ENCODE peak calls at places on chromosome 19, in six cellular contexts. R is natural killer cell, F is pancreas, N is kidney, D is ovary, V is fibroblast of lung. M is an unnamed sample.

GRCh38 chr19:389246-389934 is 19.6 kb downstream of the C2CD4C start:
- DNase-seq in V (no peak), F (no peak), R (no peak), D (no peak), N (no peak), M (peak)

GRCh38 chr19:39937094-39937493 is 2.7 kb upstream of the FCGBP start:
- DNase-seq in R (peak), N (no peak), D (no peak), V (no peak), F (no peak), M (no peak)

GRCh38 chr19:3067549-3067948 is 5.3 kb upstream of the TLE5 start:
- DNase-seq in N (peak), F (no peak), D (no peak), R (no peak), V (no peak), M (no peak)

GRCh38 chr19:31372245-31372781 is 23.1 kb upstream of the TSHZ3 start:
- DNase-seq in R (no peak), F (no peak), N (no peak), V (no peak), D (no peak), M (no peak)

GRCh38 chr19:51407631-51408131 is 9.8 kb downstream of the SIGLEC10 start:
- DNase-seq in V (no peak), F (no peak), N (peak), D (no peak), R (no peak), M (no peak)

GRCh38 chr19:42251572-42251990 is 3.3 kb downstream of the ERF start:
- DNase-seq in N (no peak), F (no peak), R (no peak), V (no peak), D (peak), M (no peak)

GRCh38 chr19:29644179-29644578 is 21.1 kb upstream of the PLEKHF1 start:
- DNase-seq in N (no peak), D (no peak), V (no peak), R (no peak), F (no peak), M (no peak)

GRCh38 chr19:45528744-45529453 is 21.6 kb downstream of the VASP start:
- DNase-seq in F (peak), V (peak), D (no peak), N (peak), R (no peak), M (no peak)

DNA sequence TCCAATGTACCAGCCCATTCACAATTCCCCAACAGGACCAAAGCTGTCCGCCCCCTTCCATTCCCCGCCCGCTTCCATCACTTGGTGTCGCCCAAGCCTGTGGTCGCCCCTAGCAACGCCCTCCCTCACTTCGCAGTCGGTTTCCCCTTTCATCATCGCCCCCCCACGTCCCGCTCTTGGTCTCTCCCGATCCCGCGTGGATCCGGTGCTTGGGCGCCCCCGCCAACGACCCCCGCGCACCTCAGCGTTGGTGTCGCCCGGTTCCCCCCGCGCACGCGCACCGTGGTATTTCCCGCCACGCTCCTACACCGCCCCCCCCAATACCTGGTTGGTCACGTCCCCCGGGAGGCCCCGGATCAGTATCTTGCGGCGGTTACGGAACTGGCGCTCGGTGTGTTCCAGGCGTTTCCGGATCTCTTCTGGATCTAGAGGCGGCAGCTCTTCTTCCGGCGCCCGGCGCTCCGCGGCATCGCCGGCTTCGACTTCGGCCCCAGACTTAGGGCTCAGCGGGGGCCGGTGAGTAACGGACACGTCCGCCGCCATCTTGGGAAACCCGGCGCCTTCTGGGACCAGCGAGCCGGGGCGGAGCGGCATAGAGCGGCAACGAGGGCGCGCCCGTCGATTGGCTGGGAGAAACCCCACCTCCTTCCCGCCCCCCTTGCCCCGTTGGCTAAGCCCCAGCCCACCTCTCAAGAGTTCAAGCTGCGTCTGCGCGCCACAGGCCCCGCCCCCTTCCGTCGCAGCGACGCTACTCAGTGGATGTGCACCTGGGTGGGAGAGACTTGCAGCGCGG is at the start of gene RAVER1:
- DNase-seq in R (peak), D (peak), F (peak), V (peak), N (peak), M (peak)
- TF ChIP-seq CTCF in R (no peak), D (no peak), F (no peak), V (no peak), N (no peak), M (no peak)

DNA sequence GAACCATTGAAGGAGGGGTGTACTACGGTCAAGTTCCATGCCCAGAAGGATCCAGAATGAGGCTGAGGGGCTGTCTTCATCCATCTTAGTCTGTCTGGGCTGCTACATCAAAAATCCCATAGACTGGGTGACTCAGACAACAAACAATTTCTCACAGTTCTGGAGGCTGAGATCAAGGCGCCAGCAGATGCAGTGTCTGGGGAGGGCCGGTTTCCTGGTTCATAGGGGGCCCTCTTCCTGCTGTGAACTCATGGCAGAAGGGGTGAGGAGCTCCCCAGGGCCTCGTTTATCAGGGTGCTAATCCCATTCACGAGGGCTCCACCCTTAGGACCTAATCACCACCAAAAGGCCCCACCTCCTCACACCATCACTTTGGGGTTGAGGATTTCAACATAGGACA is 14.7 kb upstream of the KCTD15 start:
- DNase-seq in N (no peak), R (no peak), V (peak), D (no peak), F (peak), M (no peak)
- TF ChIP-seq CTCF in N (no peak), R (no peak), V (no peak), D (no peak), F (no peak), M (no peak)

GRCh38 chr19:18590273-18591272 is 2.0 kb downstream of the REX1BD start:
- DNase-seq in F (peak), D (peak), N (peak), R (no peak), V (peak), M (peak)
- TF ChIP-seq CTCF in F (no peak), D (no peak), N (no peak), R (no peak), V (no peak), M (peak)

GRCh38 chr19:17859533-17860330 is at the start of gene RPL18A:
- DNase-seq in F (peak), D (peak), R (peak), N (peak), V (peak), M (peak)
- TF ChIP-seq CTCF in F (peak), D (peak), R (peak), N (peak), V (peak), M (peak)

DNA sequence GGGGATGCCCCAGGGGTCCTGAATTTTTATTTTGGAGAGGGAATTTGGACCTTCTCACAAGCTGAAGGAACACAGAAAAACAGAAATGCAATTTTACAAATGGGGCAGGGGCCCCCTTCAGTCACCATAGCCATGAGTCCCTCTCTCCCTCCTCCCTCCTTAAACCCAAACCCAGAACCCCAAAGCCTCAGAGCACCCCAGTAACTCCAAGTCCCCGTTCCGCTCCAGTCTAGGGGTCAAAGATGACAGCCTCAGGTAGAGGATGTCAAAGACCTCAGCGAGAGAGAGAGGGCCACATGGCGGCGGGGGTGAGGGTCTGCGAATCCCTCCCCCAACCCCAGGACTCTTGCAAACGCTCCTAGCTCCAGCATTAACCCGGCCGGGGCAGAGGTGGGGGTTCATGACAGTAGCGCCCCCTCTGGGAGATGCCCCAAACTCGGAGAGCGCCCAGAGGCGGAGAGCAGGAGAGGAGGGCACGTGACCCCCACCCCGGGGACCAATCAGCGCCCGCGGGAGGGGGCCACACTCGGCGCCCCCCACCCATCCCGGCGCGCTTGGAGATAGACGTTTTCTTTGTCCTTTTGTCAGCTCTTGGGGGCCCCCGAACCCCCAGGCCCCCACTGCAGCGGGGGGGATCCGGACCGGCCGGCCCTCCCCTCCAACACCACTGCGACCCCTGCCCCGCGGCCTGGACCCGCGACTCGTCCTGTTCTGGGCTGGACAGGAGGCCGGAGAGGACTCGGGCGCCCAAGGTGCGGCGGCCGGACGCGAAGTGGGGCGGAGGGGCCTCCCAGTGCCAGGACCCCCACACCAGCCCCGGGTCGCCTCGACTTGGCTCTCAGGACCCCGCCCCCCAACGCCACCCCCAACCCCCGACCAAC is 20.8 kb upstream of the SEMA6B start:
- DNase-seq in V (no peak), D (no peak), N (peak), R (no peak), F (no peak), M (no peak)
- TF ChIP-seq CTCF in V (no peak), D (no peak), N (no peak), R (no peak), F (no peak), M (no peak)

GRCh38 chr19:49676690-49677231 is 310 bp upstream of the PRMT1 start:
- DNase-seq in D (peak), F (peak), R (peak), V (peak), N (peak), M (peak)
- TF ChIP-seq CTCF in D (no peak), F (no peak), R (no peak), V (no peak), N (no peak), M (no peak)